ENCODE peak calls at places on chromosomes 6 and 20, in six cellular contexts. X is CD8-positive, alpha-beta T cell; S is mammary epithelial cell; T is IMR-90; B is aorta; U is hepatocyte. C is an unnamed sample. For H3K36me3 and H3K9me3, the result is how much of the 10 kb centered on the place peaks cover.

GRCh38 chr20:63232235-63233060 is 3.3 kb upstream of the BIRC7 start:
- DNase-seq in X (no peak), S (no peak), T (peak), B (no peak), U (peak), C (peak)

GRCh38 chr6:105363100-105363754 is 39.7 kb downstream of the PREP start:
- DNase-seq in X (no peak), S (peak), T (peak), B (no peak), U (peak), C (no peak)

GRCh38 chr6:95777338-95777737 is 200.0 kb downstream of the MANEA start:
- DNase-seq in X (no peak), S (no peak), T (no peak), B (no peak), U (no peak), C (no peak)

GRCh38 chr6:1024587-1024986 is 287.3 kb upstream of the FOXQ1 start:
- DNase-seq in X (no peak), S (peak), T (peak), B (no peak), U (peak), C (peak)

GRCh38 chr20:63070301-63070625 is 63.5 kb upstream of the BHLHE23 start:
- DNase-seq in X (no peak), S (no peak), T (no peak), B (peak), U (no peak), C (no peak)

GRCh38 chr6:154868143-154868594 is 126.9 kb upstream of the TIAM2 start:
- DNase-seq in X (no peak), S (peak), T (peak), B (no peak), U (peak), C (no peak)

GRCh38 chr20:40276291-40276690 is 412.7 kb downstream of the MAFB start:
- DNase-seq in X (no peak), S (no peak), T (no peak), B (no peak), U (no peak), C (no peak)

GRCh38 chr20:34269996-34270627 is 28.9 kb downstream of the ASIP start:
- DNase-seq in X (no peak), S (no peak), T (no peak), B (no peak), U (no peak), C (no peak)

GRCh38 chr6:144462058-144462457 is 176.9 kb downstream of the UTRN start:
- DNase-seq in X (no peak), S (no peak), T (no peak), B (no peak), U (no peak), C (no peak)

GRCh38 chr6:44387346-44388134 is at the start of gene CDC5L:
- DNase-seq in X (peak), S (peak), T (peak), B (peak), U (peak), C (peak)

GRCh38 chr20:44019638-44020335 is 105.1 kb downstream of the TOX2 start:
- DNase-seq in X (peak), S (no peak), T (peak), B (no peak), U (no peak), C (peak)

GRCh38 chr20:24608926-24609667 is 139.7 kb downstream of the SYNDIG1 start:
- DNase-seq in X (no peak), S (peak), T (peak), B (no peak), U (no peak), C (no peak)

GRCh38 chr6:169868458-169868857 is 117.0 kb downstream of the ERMARD start:
- DNase-seq in X (peak), S (no peak), T (no peak), B (no peak), U (no peak), C (no peak)

GRCh38 chr6:156021746-156022396 is 566.2 kb upstream of the NOX3 start:
- DNase-seq in X (no peak), S (no peak), T (peak), B (no peak), U (no peak), C (peak)

GRCh38 chr6:159013229-159013628 is 13.2 kb upstream of the RSPH3 start:
- DNase-seq in X (no peak), S (no peak), T (no peak), B (no peak), U (no peak), C (no peak)

GRCh38 chr6:16292942-16293341 is 54.6 kb downstream of the GMPR start:
- DNase-seq in X (no peak), S (no peak), T (no peak), B (no peak), U (no peak), C (no peak)

GRCh38 chr6:112362027-112362795 is 15.1 kb downstream of the RFPL4B start:
- DNase-seq in X (no peak), S (no peak), T (no peak), B (no peak), U (no peak), C (no peak)

GRCh38 chr6:139112146-139112545 is 22.7 kb upstream of the HECA start:
- DNase-seq in X (no peak), S (peak), T (peak), B (no peak), U (no peak), C (no peak)

GRCh38 chr6:44267252-44267651 is 1.9 kb upstream of the NFKBIE start:
- DNase-seq in X (no peak), S (no peak), T (no peak), B (peak), U (no peak), C (no peak)

GRCh38 chr6:166757226-166758135 is 130.4 kb upstream of the RPS6KA2 start:
- DNase-seq in X (no peak), S (peak), T (peak), B (no peak), U (peak), C (no peak)

GRCh38 chr6:28429781-28430180 is 13.5 kb downstream of the ZSCAN23 start:
- DNase-seq in X (no peak), S (no peak), T (no peak), B (no peak), U (no peak), C (no peak)

GRCh38 chr6:81753709-81754678 is 1.5 kb upstream of the TENT5A start:
- DNase-seq in X (peak), S (peak), T (peak), B (peak), U (peak), C (peak)

GRCh38 chr6:112258636-112259336 is 4.4 kb upstream of the LAMA4 start:
- DNase-seq in X (no peak), S (no peak), T (peak), B (no peak), U (no peak), C (no peak)

GRCh38 chr6:46269447-46270229 is 98.9 kb upstream of the ENPP5 start:
- DNase-seq in X (no peak), S (no peak), T (no peak), B (no peak), U (no peak), C (no peak)

GRCh38 chr6:34151321-34152041 is 5.6 kb upstream of the GRM4 start:
- DNase-seq in X (no peak), S (no peak), T (no peak), B (peak), U (peak), C (no peak)

GRCh38 chr6:23533954-23534725 is 591.9 kb upstream of the NRSN1 start:
- DNase-seq in X (no peak), S (no peak), T (no peak), B (no peak), U (no peak), C (no peak)

GRCh38 chr6:18386302-18386976 is 711 bp upstream of the RNF144B start:
- DNase-seq in X (no peak), S (no peak), T (peak), B (peak), U (no peak), C (no peak)

GRCh38 chr6:151178373-151178772 is 61.4 kb upstream of the AKAP12 start:
- DNase-seq in X (no peak), S (no peak), T (no peak), B (no peak), U (no peak), C (no peak)

GRCh38 chr6:20137288-20137687 is 75.0 kb downstream of the MBOAT1 start:
- DNase-seq in X (no peak), S (no peak), T (no peak), B (no peak), U (no peak), C (no peak)

GRCh38 chr6:139135578-139136545 is 982 bp downstream of the HECA start:
- DNase-seq in X (peak), S (peak), T (peak), B (peak), U (peak), C (peak)

GRCh38 chr6:34951741-34952140 is 62.7 kb downstream of the ANKS1A start:
- DNase-seq in X (no peak), S (no peak), T (no peak), B (no peak), U (no peak), C (no peak)

GRCh38 chr6:142728367-142728766 is 216.6 kb downstream of the HIVEP2 start:
- DNase-seq in X (no peak), S (peak), T (no peak), B (no peak), U (peak), C (no peak)

GRCh38 chr6:142265476-142265875 is 36.3 kb upstream of the ADGRG6 start:
- DNase-seq in X (no peak), S (no peak), T (no peak), B (no peak), U (no peak), C (no peak)

GRCh38 chr20:13771853-13772453 is 12.8 kb downstream of the ESF1 start:
- DNase-seq in X (no peak), S (no peak), T (peak), B (no peak), U (peak), C (no peak)

DNA sequence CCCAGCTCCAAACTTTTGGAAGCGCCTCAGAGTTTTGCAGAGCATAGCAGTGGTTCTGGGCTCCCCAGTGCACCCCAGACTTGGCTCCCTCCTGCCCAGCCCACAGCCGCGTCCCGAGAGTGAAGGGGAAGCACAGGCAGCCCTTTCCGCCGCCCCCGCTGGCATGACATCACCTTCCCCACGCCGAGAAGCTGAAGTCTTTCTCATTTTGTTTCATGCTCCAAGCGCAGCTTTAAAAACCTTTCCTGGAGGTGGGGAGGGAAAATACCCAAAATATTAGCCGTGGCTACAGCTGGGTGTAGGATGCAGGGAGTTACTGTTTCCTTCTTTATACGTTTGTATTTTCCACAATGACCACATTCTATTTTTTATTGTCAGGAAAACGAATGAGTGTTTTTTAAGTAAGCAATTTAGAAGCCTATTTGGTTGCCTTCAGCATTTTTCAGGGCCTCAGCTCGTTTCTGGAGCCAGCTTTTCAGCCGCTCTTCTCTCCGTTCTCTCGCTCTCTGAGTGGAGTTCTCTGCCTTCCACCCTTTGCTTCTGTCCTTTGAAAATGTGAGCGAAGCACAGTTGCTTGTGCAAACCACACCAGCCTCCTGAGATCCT is 72.8 kb downstream of the SNX5 start:
- DNase-seq in X (peak), S (peak), T (peak), B (peak), U (no peak), C (peak)
- H3K4me3 ChIP-seq in X (no peak), S (peak), T (peak), B (peak), U (no peak), C (peak)

GRCh38 chr20:37990571-37991151 is 42.6 kb downstream of the TTI1 start:
- DNase-seq in X (peak), S (peak), T (peak), B (no peak), U (peak), C (no peak)

GRCh38 chr20:37994512-37994911 is 38.7 kb downstream of the TTI1 start:
- DNase-seq in X (no peak), S (peak), T (peak), B (no peak), U (peak), C (no peak)

GRCh38 chr20:37989601-37990001 is 43.7 kb downstream of the TTI1 start:
- DNase-seq in X (no peak), S (peak), T (no peak), B (no peak), U (peak), C (no peak)

GRCh38 chr20:37992802-37993538 is 40.3 kb downstream of the TTI1 start:
- DNase-seq in X (peak), S (peak), T (peak), B (no peak), U (peak), C (no peak)

DNA sequence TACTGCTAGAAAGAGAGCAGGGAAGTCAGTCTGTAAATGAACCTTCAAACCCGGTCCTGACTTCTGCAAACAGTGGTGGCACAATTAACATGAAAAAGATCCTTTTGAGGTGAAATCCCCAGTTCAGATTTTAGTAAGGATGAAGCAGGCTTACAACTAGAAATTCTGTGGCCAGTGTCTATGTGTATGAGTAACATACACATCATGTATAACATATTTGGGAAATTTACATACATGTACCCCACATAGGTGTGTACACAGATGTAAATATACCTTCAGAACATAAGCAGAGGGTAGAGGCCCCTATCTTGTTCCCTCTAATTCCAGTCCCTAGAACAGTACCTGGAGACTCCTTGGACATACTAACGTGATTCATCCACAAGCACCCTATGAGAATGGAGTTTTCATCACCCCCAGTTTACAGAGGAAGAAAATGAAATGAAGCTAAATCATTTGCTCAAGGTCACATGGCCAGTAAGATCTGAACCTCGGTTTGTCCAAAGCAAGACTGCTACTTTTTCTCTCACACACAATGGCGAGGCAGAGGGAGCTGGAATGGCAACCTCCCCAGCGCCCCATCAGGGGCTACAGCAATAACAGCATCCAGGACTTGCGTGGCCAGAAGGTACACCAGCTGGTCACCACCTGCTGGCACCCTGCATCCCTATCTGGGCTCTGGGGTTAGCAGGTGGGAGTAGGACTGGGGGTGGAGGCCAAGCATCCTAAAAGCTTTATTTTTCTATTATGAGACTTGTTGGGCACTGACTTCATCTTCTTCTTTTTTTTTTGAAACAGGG is 41.6 kb downstream of the TTI1 start:
- DNase-seq in X (no peak), S (no peak), T (no peak), B (no peak), U (no peak), C (no peak)
- H3K36me3 ChIP-seq in X (under half), S (under half), T (under half), B (under half), U (under half), C (half or more)

GRCh38 chr20:15823718-15824117 is 749.5 kb downstream of the KIF16B start:
- DNase-seq in X (no peak), S (no peak), T (no peak), B (no peak), U (no peak), C (no peak)
- H3K9me3 ChIP-seq in X (under half), S (under half), T (under half), B (under half), U (under half), C (under half)

GRCh38 chr6:41718828-41719227 is 16.6 kb downstream of the TFEB start:
- DNase-seq in X (no peak), S (peak), T (no peak), B (no peak), U (no peak), C (no peak)
- H3K4me3 ChIP-seq in X (no peak), S (no peak), T (no peak), B (no peak), U (no peak), C (no peak)

DNA sequence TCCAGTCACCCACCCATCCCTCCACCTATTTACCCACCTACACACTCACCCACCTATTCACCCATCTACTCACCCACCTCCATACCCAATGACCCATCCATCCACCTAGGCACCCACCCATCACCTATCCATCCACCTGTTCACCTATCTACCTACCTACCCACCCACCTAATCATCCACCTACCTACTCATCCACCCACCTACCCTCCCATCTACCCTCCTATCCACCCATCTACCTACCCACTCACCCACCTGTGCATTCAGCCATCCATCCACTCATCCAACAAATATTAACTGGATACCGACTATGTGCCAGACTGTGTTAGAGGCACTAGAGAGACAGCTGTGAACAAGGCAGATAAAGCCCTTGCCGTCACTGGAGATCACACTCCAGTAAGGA is 40.3 kb downstream of the RSPO4 start:
- DNase-seq in X (no peak), S (no peak), T (no peak), B (no peak), U (no peak), C (no peak)
- H3K36me3 ChIP-seq in X (under half), S (under half), T (under half), B (under half), U (under half), C (under half)

GRCh38 chr6:164106345-164106769 is 691.8 kb downstream of the QKI start:
- DNase-seq in X (no peak), S (no peak), T (no peak), B (no peak), U (peak), C (peak)

GRCh38 chr6:164109770-164110140 is 695.2 kb downstream of the QKI start:
- DNase-seq in X (no peak), S (no peak), T (no peak), B (no peak), U (peak), C (peak)

GRCh38 chr6:164108092-164108491 is 693.6 kb downstream of the QKI start:
- DNase-seq in X (no peak), S (no peak), T (no peak), B (no peak), U (no peak), C (no peak)

GRCh38 chr6:164107297-164107995 is 692.9 kb downstream of the QKI start:
- DNase-seq in X (no peak), S (no peak), T (no peak), B (no peak), U (no peak), C (peak)

DNA sequence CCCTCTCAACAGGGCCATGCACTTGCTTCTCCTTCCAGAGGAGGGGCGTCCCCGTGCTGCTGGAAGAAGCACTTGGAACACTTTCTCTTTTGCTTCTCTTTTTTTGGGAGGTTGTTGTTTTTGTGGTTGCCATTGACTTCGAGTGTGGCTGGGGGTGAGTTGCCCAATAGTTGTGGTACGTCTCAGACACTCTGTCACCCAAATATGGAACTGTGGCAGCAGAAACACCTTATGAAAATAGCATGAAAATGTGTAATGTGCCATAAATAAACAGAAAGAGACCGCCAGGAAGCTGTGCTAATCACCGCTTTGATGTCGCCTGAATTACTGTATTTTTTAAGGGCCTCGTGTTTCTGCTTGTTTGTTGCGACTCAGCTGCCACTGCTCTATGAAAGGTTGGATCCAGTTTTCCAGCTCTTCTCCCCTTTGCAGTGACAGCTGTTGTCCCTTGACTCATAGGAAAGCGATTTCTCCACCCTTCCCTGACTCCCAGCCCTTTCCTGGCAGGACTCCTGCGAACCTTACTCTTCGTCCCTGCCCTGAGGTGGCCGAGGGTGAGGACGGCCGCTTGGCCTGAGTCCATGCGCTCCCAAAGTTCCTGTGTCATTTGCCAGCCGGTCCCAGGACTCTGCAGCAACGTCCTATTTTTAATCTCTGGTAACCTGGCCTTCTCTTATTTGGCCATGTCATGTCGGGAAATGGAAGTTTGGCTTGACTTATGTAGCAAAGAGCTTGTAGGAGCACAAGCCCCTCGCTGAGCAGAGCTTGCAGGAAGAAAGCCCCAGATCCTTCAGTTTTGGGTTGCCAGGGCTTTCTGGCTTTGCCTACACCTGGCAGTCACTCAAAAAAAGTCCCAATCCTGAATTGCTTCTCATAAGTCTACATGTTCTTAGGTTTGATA is 694.6 kb downstream of the QKI start:
- DNase-seq in X (no peak), S (no peak), T (no peak), B (peak), U (no peak), C (peak)
- H3K9me3 ChIP-seq in X (under half), S (under half), T (under half), B (under half), U (under half), C (under half)

GRCh38 chr6:10415593-10416480 is 963 bp upstream of the TFAP2A start:
- DNase-seq in X (no peak), S (peak), T (no peak), B (no peak), U (no peak), C (no peak)

GRCh38 chr6:10416516-10416862 is 1.6 kb upstream of the TFAP2A start:
- DNase-seq in X (no peak), S (no peak), T (no peak), B (no peak), U (no peak), C (no peak)

GRCh38 chr6:10417681-10418104 is 2.8 kb upstream of the TFAP2A start:
- DNase-seq in X (no peak), S (peak), T (no peak), B (no peak), U (no peak), C (no peak)

GRCh38 chr6:10418361-10418861 is 3.5 kb upstream of the TFAP2A start:
- DNase-seq in X (no peak), S (peak), T (no peak), B (no peak), U (no peak), C (no peak)

GRCh38 chr6:10416863-10417641 is 2.2 kb upstream of the TFAP2A start:
- DNase-seq in X (no peak), S (peak), T (no peak), B (no peak), U (no peak), C (no peak)
- H3K4me3 ChIP-seq in X (no peak), S (peak), T (no peak), B (no peak), U (no peak), C (no peak)